ENCODE peak calls at places on chromosomes 7 and 10, in nine cellular contexts. N, O, J, U, S, H, P, X and E are unnamed samples.

GRCh38 chr10:47277352-47278151 is 22.4 kb upstream of the GDF10 start:
- DNase-seq in S (no peak), H (peak; percentile 23), N (no peak), U (no peak), X (no peak), P (no peak), O (no peak), J (peak; percentile 35), E (no peak)

GRCh38 chr10:117137911-117138642 is at the start of gene VAX1:
- DNase-seq in N (no peak), P (no peak), X (peak; percentile 56), U (no peak), S (no peak), H (no peak), O (no peak), J (no peak), E (no peak)

GRCh38 chr7:156515911-156516790 is 124.4 kb upstream of the RNF32 start:
- DNase-seq in H (no peak), X (peak; percentile 87), N (no peak), O (no peak), P (no peak), U (no peak), J (peak; percentile 66), S (no peak), E (no peak)

GRCh38 chr10:49113741-49114141 is 1.6 kb downstream of the VSTM4 start:
- DNase-seq in J (no peak), S (peak; percentile 68), P (no peak), H (no peak), U (no peak), O (no peak), X (no peak), N (peak; percentile 16), E (no peak)

GRCh38 chr7:15236958-15237357 is 324.9 kb downstream of the AGMO start:
- DNase-seq in P (no peak), X (peak; percentile 8), U (no peak), N (no peak), S (no peak), J (no peak), H (no peak), O (no peak), E (no peak)

GRCh38 chr10:103543617-103544525 is 50.4 kb downstream of the NEURL1 start:
- DNase-seq in X (no peak), H (no peak), P (no peak), U (peak; percentile 16), O (peak; percentile 15), S (peak; percentile 56), J (no peak), N (no peak), E (no peak)

GRCh38 chr7:17422966-17423365 is 124.5 kb downstream of the AHR start:
- DNase-seq in O (no peak), H (no peak), S (no peak), U (no peak), P (no peak), N (no peak), X (no peak), J (no peak), E (no peak)

GRCh38 chr7:5692845-5693278 is 88.6 kb downstream of the RNF216 start:
- DNase-seq in J (no peak), X (peak; percentile 45), U (no peak), H (no peak), N (no peak), S (no peak), O (no peak), P (no peak), E (no peak)

GRCh38 chr7:46032936-46033335 is 111.9 kb upstream of the IGFBP3 start:
- DNase-seq in P (no peak), N (no peak), O (no peak), U (no peak), J (no peak), X (no peak), H (no peak), S (no peak), E (no peak)

GRCh38 chr10:77392851-77393250 is 244.8 kb downstream of the KCNMA1 start:
- DNase-seq in J (no peak), P (peak; percentile 46), N (no peak), S (no peak), O (no peak), X (no peak), U (no peak), H (no peak), E (no peak)

GRCh38 chr10:3805227-3805790 is 20.3 kb upstream of the KLF6 start:
- DNase-seq in H (peak; percentile 69), N (no peak), U (no peak), O (peak; percentile 56), J (no peak), S (no peak), P (peak; percentile 21), X (peak; percentile 45), E (no peak)

GRCh38 chr7:138975343-138976104 is 5.7 kb downstream of the KIAA1549 start:
- DNase-seq in J (no peak), X (peak; percentile 27), N (no peak), S (no peak), H (no peak), U (no peak), P (no peak), O (no peak), E (no peak)

GRCh38 chr10:17685227-17685840 is 41.4 kb downstream of the STAM start:
- DNase-seq in P (no peak), O (peak; percentile 31), N (no peak), J (no peak), U (no peak), X (no peak), S (no peak), H (peak; percentile 29), E (no peak)

GRCh38 chr7:5477723-5478531 is 54.3 kb upstream of the TNRC18 start:
- DNase-seq in J (peak; percentile 43), O (no peak), U (no peak), P (no peak), H (no peak), X (peak; percentile 82), N (no peak), S (no peak), E (no peak)

GRCh38 chr10:24518981-24519597 is 204.6 kb downstream of the ARHGAP21 start:
- DNase-seq in J (peak; percentile 36), H (no peak), X (peak; percentile 90), O (peak; percentile 58), P (no peak), S (no peak), U (peak; percentile 61), N (no peak), E (peak; percentile 19)

GRCh38 chr7:85287126-85287825 is 100.4 kb upstream of the SEMA3D start:
- DNase-seq in U (no peak), P (no peak), S (no peak), J (no peak), H (no peak), O (no peak), N (no peak), X (no peak), E (no peak)

GRCh38 chr10:120979435-120980315 is 128.5 kb downstream of the WDR11 start:
- DNase-seq in J (peak; percentile 81), U (peak; percentile 78), N (no peak), X (peak; percentile 97), H (no peak), P (no peak), O (no peak), S (no peak), E (peak; percentile 3)

GRCh38 chr10:95168694-95169093 is 25.3 kb upstream of the ACSM6 start:
- DNase-seq in S (no peak), J (no peak), U (no peak), O (no peak), H (no peak), P (no peak), X (no peak), N (no peak), E (no peak)

GRCh38 chr7:55477781-55478374 is 94.4 kb downstream of the VOPP1 start:
- DNase-seq in S (peak; percentile 59), X (no peak), J (no peak), O (no peak), N (no peak), P (no peak), H (no peak), U (no peak), E (no peak)

GRCh38 chr10:124078028-124078427 is 15.4 kb downstream of the CHST15 start:
- DNase-seq in H (no peak), J (no peak), X (no peak), S (no peak), N (no peak), O (no peak), P (no peak), U (no peak), E (no peak)

GRCh38 chr10:123451607-123452245 is 214.4 kb upstream of the GPR26 start:
- DNase-seq in O (no peak), U (no peak), P (no peak), S (no peak), H (no peak), N (no peak), X (peak; percentile 50), J (no peak), E (no peak)

GRCh38 chr7:132837529-132837928 is 244.4 kb downstream of the CHCHD3 start:
- DNase-seq in S (no peak), U (no peak), H (no peak), J (no peak), P (no peak), O (no peak), N (no peak), X (no peak), E (no peak)

GRCh38 chr7:108525327-108525984 is 479 bp downstream of the PNPLA8 start:
- DNase-seq in N (peak; percentile 90), P (no peak), H (no peak), O (peak; percentile 77), J (no peak), U (no peak), S (no peak), X (no peak), E (no peak)

GRCh38 chr10:13872411-13872810 is 285.6 kb downstream of the PRPF18 start:
- DNase-seq in J (no peak), S (no peak), H (no peak), P (no peak), X (no peak), O (no peak), N (no peak), U (no peak), E (no peak)

GRCh38 chr7:53431901-53432300 is 396.5 kb downstream of the POM121L12 start:
- DNase-seq in S (no peak), H (no peak), J (no peak), N (no peak), O (no peak), U (no peak), P (no peak), X (no peak), E (no peak)

GRCh38 chr7:46352335-46352954 is 431.4 kb upstream of the IGFBP3 start:
- DNase-seq in J (no peak), H (no peak), S (no peak), P (no peak), O (peak; percentile 55), N (no peak), X (peak; percentile 91), U (no peak), E (no peak)

GRCh38 chr7:13132314-13132713 is 444.9 kb downstream of the ARL4A start:
- DNase-seq in O (no peak), X (no peak), S (no peak), P (no peak), H (no peak), J (no peak), U (no peak), N (no peak), E (no peak)

GRCh38 chr10:27319752-27320561 is 79.4 kb upstream of the ACBD5 start:
- DNase-seq in U (peak; percentile 68), P (peak; percentile 25), S (no peak), N (peak; percentile 71), O (peak; percentile 51), J (peak; percentile 38), X (peak; percentile 70), H (no peak), E (peak; percentile 14)

GRCh38 chr10:79286318-79286951 is 60.8 kb upstream of the PPIF start:
- DNase-seq in X (no peak), U (peak; percentile 79), J (peak; percentile 78), H (peak; percentile 84), P (no peak), N (peak; percentile 91), S (no peak), O (peak; percentile 95), E (peak; percentile 63)

GRCh38 chr7:112930787-112931186 is 140.6 kb upstream of the TMEM168 start:
- DNase-seq in N (no peak), H (no peak), U (no peak), O (no peak), P (no peak), X (no peak), J (no peak), S (no peak), E (no peak)

GRCh38 chr7:79504607-79505389 is 51.3 kb upstream of the MAGI2 start:
- DNase-seq in O (no peak), U (no peak), J (no peak), X (no peak), H (no peak), P (no peak), N (no peak), S (no peak), E (no peak)